ENCODE peak calls at places on chromosomes 4 and X, in five cellular contexts. K is suprapubic skin; Z is OCI-LY7; W is CD8-positive, alpha-beta T cell; E is pancreas. P is an unnamed sample.
A peak's percentile ranks its signal among the peaks of the same experiment; 100 is the strongest.

GRCh38 chr4:90958256-90958895 is 831.2 kb downstream of the CCSER1 start:
- DNase-seq in Z (no peak), W (no peak), K (no peak), E (no peak), P (no peak)

GRCh38 chrX:99752776-99753175 is 657.3 kb downstream of the PCDH19 start:
- DNase-seq in Z (no peak), K (no peak), W (no peak), E (no peak), P (no peak)

GRCh38 chrX:129139837-129140679 is 383.2 kb downstream of the SMARCA1 start:
- DNase-seq in E (no peak), K (no peak), Z (no peak), W (no peak), P (no peak)

GRCh38 chrX:39115166-39115565 is 313.9 kb downstream of the MID1IP1 start:
- DNase-seq in W (no peak), K (no peak), Z (no peak), E (no peak), P (no peak)

GRCh38 chrX:54640721-54641120 is 110.7 kb downstream of the GNL3L start:
- DNase-seq in Z (peak; percentile 65), K (no peak), W (no peak), E (no peak), P (no peak)

GRCh38 chr4:73315091-73315490 is 56.5 kb upstream of the ANKRD17 start:
- DNase-seq in W (no peak), Z (no peak), E (no peak), K (no peak), P (no peak)

GRCh38 chr4:71602271-71602890 is 181.5 kb downstream of the GC start:
- DNase-seq in K (no peak), W (no peak), Z (no peak), E (no peak), P (no peak)

GRCh38 chrX:6812087-6812486 is 277.2 kb upstream of the VCX3A start:
- DNase-seq in W (no peak), E (no peak), K (no peak), Z (no peak), P (peak; percentile 53)

GRCh38 chrX:85619962-85620361 is 240.5 kb upstream of the POF1B start:
- DNase-seq in E (peak; percentile 19), K (no peak), Z (no peak), W (no peak), P (no peak)

GRCh38 chrX:148133099-148133725 is 152.1 kb downstream of the FMR1NB start:
- DNase-seq in W (no peak), E (no peak), K (no peak), Z (peak; percentile 64), P (no peak)

GRCh38 chr4:1776521-1777161 is 16.5 kb upstream of the FGFR3 start:
- DNase-seq in W (no peak), Z (no peak), E (no peak), K (no peak), P (no peak)

GRCh38 chr4:36332023-36332781 is 50.8 kb downstream of the DTHD1 start:
- DNase-seq in E (no peak), W (no peak), Z (no peak), K (no peak), P (peak; percentile 50)

GRCh38 chrX:50168305-50168704 is 32.5 kb downstream of the AKAP4 start:
- DNase-seq in E (no peak), Z (no peak), W (no peak), K (no peak), P (no peak)

GRCh38 chrX:150012647-150013046 is 74.4 kb upstream of the EOLA2 start:
- DNase-seq in Z (no peak), W (no peak), E (no peak), K (no peak), P (no peak)

GRCh38 chr4:95091272-95091671 is 333.5 kb downstream of the BMPR1B start:
- DNase-seq in Z (peak; percentile 34), K (no peak), W (no peak), E (no peak), P (no peak)

GRCh38 chrX:102339312-102340298 is 92.6 kb downstream of the NXF2 start:
- DNase-seq in K (peak; percentile 24), E (no peak), Z (no peak), W (no peak), P (no peak)

GRCh38 chr4:36081185-36081584 is 163.1 kb downstream of the ARAP2 start:
- DNase-seq in E (no peak), W (no peak), K (no peak), Z (no peak), P (no peak)

GRCh38 chr4:15375707-15376106 is 52.1 kb upstream of the C1QTNF7 start:
- DNase-seq in Z (no peak), W (no peak), E (no peak), K (no peak), P (no peak)
- H3K27ac ChIP-seq in Z (no peak overlapping the region), W (no peak overlapping the region), E (no peak overlapping the region), K (no peak overlapping the region), P (no peak overlapping the region)

GRCh38 chrX:74656079-74656745 is 41.8 kb upstream of the RLIM start:
- DNase-seq in K (no peak), Z (no peak), E (no peak), W (no peak), P (no peak)
- H3K27ac ChIP-seq in K (no peak overlapping the region), Z (no peak overlapping the region), E (no peak overlapping the region), W (no peak overlapping the region), P (no peak overlapping the region)

GRCh38 chrX:118534716-118535493 is 39.3 kb downstream of the DOCK11 start:
- DNase-seq in W (no peak), K (no peak), E (no peak), Z (no peak), P (no peak)
- H3K27ac ChIP-seq in W (no peak overlapping the region), K (no peak overlapping the region), E (no peak overlapping the region), Z (no peak overlapping the region), P (no peak overlapping the region)

DNA sequence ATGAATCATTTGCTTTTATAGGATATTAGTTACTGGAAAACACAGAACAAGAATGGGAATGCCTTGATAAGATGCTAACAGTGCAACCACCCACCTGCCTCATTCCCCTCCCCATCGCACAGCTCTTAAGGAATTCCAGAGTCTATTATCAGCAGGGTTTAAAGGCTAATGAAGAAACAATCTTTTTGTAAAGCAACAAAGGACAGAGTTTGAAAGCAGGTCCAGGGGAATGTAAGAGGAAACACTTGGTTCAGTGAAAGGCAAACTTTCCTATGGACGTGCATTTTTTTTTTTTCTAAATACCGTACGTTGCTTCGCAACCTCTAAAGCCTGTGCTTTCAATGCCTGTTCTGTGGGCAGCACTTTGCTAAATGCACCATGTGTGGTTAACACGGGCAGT is 92.5 kb downstream of the GPR50 start:
- DNase-seq in W (no peak), K (no peak), E (no peak), Z (no peak), P (no peak)
- H3K27ac ChIP-seq in W (no peak overlapping the region), K (no peak overlapping the region), E (no peak overlapping the region), Z (no peak overlapping the region), P (no peak overlapping the region)

GRCh38 chr4:101807351-101807750 is 16.8 kb downstream of the BANK1 start:
- DNase-seq in Z (no peak), E (no peak), W (no peak), K (no peak), P (no peak)
- H3K27ac ChIP-seq in Z (no peak overlapping the region), E (no peak overlapping the region), W (no peak overlapping the region), K (no peak overlapping the region), P (no peak overlapping the region)

P was measured in caudate nucleus.